ENCODE peak calls at places on chromosomes 6 and 20, in six cellular contexts. Y is GM10248, V is brain microvascular endothelial cell, R is coronary artery, K is prostate gland, C is epithelial cell of esophagus. L is an unnamed sample.

GRCh38 chr6:148758492-148758891 is 11.7 kb downstream of the UST start:
- DNase-seq in K (no peak), V (no peak), R (no peak), Y (peak; percentile 62), C (no peak), L (no peak)

GRCh38 chr20:53757472-53757913 is 163.9 kb upstream of the ZNF217 start:
- DNase-seq in Y (no peak), K (peak; percentile 76), C (peak; percentile 81), R (no peak), V (no peak), L (no peak)

GRCh38 chr20:9829835-9830234 is 9.0 kb downstream of the PAK5 start:
- DNase-seq in R (no peak), V (no peak), C (no peak), Y (no peak), K (no peak), L (no peak)

GRCh38 chr6:116672306-116672705 is 3.7 kb upstream of the ZUP1 start:
- DNase-seq in K (no peak), V (no peak), Y (no peak), R (no peak), C (peak; percentile 5), L (no peak)

GRCh38 chr6:112690497-112691202 is 343.5 kb downstream of the RFPL4B start:
- DNase-seq in Y (no peak), V (no peak), R (no peak), K (no peak), C (no peak), L (no peak)

GRCh38 chr20:21125072-21125848 is 622 bp upstream of the KIZ start:
- DNase-seq in V (peak; percentile 46), Y (no peak), K (peak; percentile 43), R (no peak), C (peak; percentile 48), L (no peak)

GRCh38 chr6:136403166-136403980 is 113.7 kb upstream of the BCLAF1 start:
- DNase-seq in K (no peak), C (peak; percentile 95), Y (no peak), R (no peak), V (peak; percentile 86), L (no peak)

GRCh38 chr6:147179809-147180208 is 24.4 kb upstream of the STXBP5 start:
- DNase-seq in Y (no peak), V (no peak), R (no peak), C (no peak), K (no peak), L (no peak)

GRCh38 chr6:75818061-75818855 is 69.2 kb downstream of the MYO6 start:
- DNase-seq in C (peak; percentile 57), R (no peak), Y (no peak), K (no peak), V (no peak), L (no peak)

GRCh38 chr6:113050979-113051378 is 703.8 kb downstream of the RFPL4B start:
- DNase-seq in V (no peak), K (no peak), R (no peak), C (no peak), Y (no peak), L (no peak)

GRCh38 chr6:89562114-89562815 is 76.3 kb downstream of the LYRM2 start:
- DNase-seq in V (no peak), K (no peak), C (no peak), R (no peak), Y (no peak), L (no peak)

GRCh38 chr20:36754656-36755222 is 8.8 kb upstream of the NDRG3 start:
- DNase-seq in V (peak; percentile 53), Y (peak; percentile 50), K (peak; percentile 57), C (peak; percentile 73), R (no peak), L (no peak)

GRCh38 chr6:36651659-36652379 is 26.7 kb upstream of the CDKN1A start:
- DNase-seq in C (no peak), K (no peak), R (no peak), V (no peak), Y (no peak), L (no peak)

GRCh38 chr6:36674942-36675341 is 3.6 kb upstream of the CDKN1A start:
- DNase-seq in V (no peak), R (no peak), K (no peak), C (peak; percentile 78), Y (no peak), L (no peak)

GRCh38 chr6:118697554-118697953 is 46.2 kb upstream of the CEP85L start:
- DNase-seq in R (no peak), Y (no peak), K (no peak), C (no peak), V (no peak), L (no peak)

GRCh38 chr20:32439132-32439829 is 81.2 kb downstream of the ASXL1 start:
- DNase-seq in C (no peak), V (peak; percentile 75), R (no peak), K (no peak), Y (no peak), L (no peak)

GRCh38 chr20:57398231-57398821 is 7.1 kb downstream of the RBM38 start:
- DNase-seq in R (no peak), Y (peak; percentile 85), V (no peak), K (peak; percentile 61), C (no peak), L (no peak)

GRCh38 chr20:12775041-12775440 is 233.7 kb upstream of the SPTLC3 start:
- DNase-seq in Y (no peak), C (no peak), R (no peak), K (peak; percentile 46), V (no peak), L (no peak)

GRCh38 chr6:38522322-38522721 is 117.4 kb downstream of the BTBD9 start:
- DNase-seq in R (no peak), V (peak; percentile 33), Y (no peak), C (no peak), K (no peak), L (no peak)

GRCh38 chr20:11716239-11716944 is 201.3 kb upstream of the BTBD3 start:
- DNase-seq in K (no peak), R (no peak), V (peak; percentile 90), C (peak; percentile 32), Y (no peak), L (no peak)
- TF ChIP-seq CTCF in K (no peak), R (no peak), V (peak; percentile 88), C (no peak), Y (no peak), L (no peak)

GRCh38 chr6:7996538-7997225 is 67.5 kb downstream of the BLOC1S5 start:
- DNase-seq in V (peak; percentile 50), C (peak; percentile 79), K (no peak), R (no peak), Y (no peak), L (peak; percentile 66)

GRCh38 chr6:7993952-7994351 is 70.2 kb downstream of the BLOC1S5 start:
- DNase-seq in Y (no peak), C (no peak), V (no peak), R (no peak), K (no peak), L (no peak)

GRCh38 chr6:7991536-7991935 is 72.7 kb downstream of the BLOC1S5 start:
- DNase-seq in C (peak; percentile 55), R (no peak), V (no peak), Y (no peak), K (no peak), L (no peak)

GRCh38 chr6:7993399-7993798 is 70.8 kb downstream of the BLOC1S5 start:
- DNase-seq in R (no peak), C (no peak), K (no peak), Y (no peak), V (no peak), L (no peak)

DNA sequence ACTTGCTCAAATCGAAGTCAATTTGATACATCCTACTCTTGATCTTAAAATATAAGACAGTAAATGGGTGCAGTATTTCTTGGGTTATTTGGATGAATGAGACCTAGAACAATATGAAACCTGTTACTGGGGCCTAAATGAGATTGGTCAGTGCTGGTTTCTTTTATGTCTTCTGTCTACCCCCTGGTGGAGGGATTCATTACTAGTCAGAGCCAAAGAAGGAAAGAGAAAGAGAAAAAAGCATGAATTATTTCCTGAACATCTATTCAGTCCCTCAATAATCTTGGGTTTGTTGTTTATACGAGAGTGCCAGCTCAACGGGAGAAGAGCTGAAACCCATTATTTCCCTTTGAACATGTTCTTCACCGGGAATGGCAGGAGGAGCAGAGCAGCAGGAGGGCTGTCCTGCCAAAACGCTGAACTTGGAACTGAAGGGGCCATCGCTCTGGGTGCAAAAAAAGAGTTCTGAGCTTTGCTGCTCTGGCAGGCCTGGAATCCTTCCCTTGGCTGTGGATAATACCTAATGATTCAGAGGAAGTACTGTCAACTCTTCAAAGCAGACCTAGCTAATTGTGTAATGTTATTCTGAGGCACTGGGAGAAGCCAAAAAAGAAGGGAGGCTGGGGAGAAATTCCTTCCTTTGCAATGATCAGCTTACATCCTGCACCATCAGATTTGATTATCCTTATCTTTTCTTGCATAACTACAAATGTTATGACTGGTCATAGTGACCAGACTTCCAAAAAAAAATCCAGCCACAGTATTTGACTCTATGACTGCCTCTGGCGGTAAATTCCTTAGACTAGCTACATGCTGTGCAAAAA is 72.0 kb downstream of the BLOC1S5 start:
- DNase-seq in C (peak; percentile 65), Y (peak; percentile 66), V (peak; percentile 91), K (no peak), R (no peak), L (peak; percentile 44)
- TF ChIP-seq CTCF in C (peak; percentile 4), Y (peak; percentile 46), V (peak; percentile 56), K (no peak), R (no peak), L (peak; percentile 21)

DNA sequence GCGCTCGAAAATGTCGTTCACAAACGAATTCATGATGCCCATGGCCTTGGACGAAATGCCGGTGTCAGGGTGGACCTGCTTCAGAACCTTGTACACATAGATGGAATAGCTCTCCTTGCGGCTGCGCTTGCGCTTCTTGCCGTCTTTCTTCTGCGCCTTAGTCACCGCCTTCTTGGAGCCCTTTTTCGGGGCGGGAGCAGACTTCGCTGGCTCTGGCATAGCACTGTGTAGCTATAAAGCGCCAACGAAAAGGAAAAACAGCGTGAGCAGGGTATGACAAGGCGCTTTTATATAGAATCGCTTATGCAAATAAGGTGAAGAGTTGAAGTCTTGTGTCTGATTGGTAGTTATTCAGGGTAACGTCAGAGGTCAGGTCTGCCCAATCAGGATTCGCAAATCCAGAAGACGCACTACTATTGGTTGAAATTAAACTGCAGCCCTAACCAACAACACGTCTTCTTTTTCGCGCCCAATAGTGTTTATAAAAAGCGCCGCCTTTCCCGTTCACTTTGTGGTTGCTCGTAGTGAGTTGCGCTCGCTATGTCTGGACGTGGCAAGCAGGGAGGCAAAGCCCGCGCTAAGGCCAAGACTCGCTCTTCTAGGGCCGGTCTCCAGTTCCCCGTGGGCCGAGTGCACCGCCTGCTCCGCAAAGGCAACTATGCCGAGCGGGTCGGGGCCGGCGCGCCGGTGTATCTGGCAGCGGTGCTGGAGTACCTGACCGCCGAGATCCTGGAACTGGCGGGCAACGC is 114.8 kb upstream of the PRSS16 start:
- DNase-seq in K (peak; percentile 95), R (peak; percentile 95), Y (peak; percentile 95), V (peak; percentile 100), C (peak; percentile 100), L (peak; percentile 62)
- TF ChIP-seq CTCF in K (no peak), R (no peak), Y (no peak), V (no peak), C (no peak), L (no peak)

GRCh38 chr6:106611030-106611429 is 18.3 kb downstream of the RTN4IP1 start:
- DNase-seq in R (no peak), V (no peak), Y (no peak), K (no peak), C (no peak), L (no peak)

GRCh38 chr6:106612956-106613516 is 16.3 kb downstream of the RTN4IP1 start:
- DNase-seq in K (no peak), Y (no peak), R (no peak), C (no peak), V (no peak), L (no peak)

GRCh38 chr6:106609699-106610098 is 19.6 kb downstream of the RTN4IP1 start:
- DNase-seq in K (no peak), R (no peak), C (peak; percentile 53), Y (no peak), V (no peak), L (no peak)

GRCh38 chr6:106613590-106613989 is 15.7 kb downstream of the RTN4IP1 start:
- DNase-seq in R (no peak), K (no peak), V (no peak), C (no peak), Y (no peak), L (no peak)

GRCh38 chr6:106608080-106608668 is 21.1 kb downstream of the RTN4IP1 start:
- DNase-seq in R (no peak), Y (peak; percentile 51), C (peak; percentile 87), K (peak; percentile 31), V (peak; percentile 56), L (no peak)
- TF ChIP-seq CTCF in R (no peak), Y (peak; percentile 78), C (peak; percentile 79), K (peak; percentile 8), V (peak; percentile 69), L (peak; percentile 36)